ENCODE peak calls at places on chromosome 2, in four cellular contexts. One of them, this sample, is unnamed.

GRCh38 chr2:241224851-241225438 is 36.5 kb downstream of the ANO7 start:
- DNase-seq in IMR-90: no peak
- DNase-seq in GM12878: no peak
- DNase-seq in H1: no peak
- DNase-seq in this sample: no peak

GRCh38 chr2:160940699-160941098 is 219.5 kb upstream of the TANK start:
- DNase-seq in IMR-90: peak
- DNase-seq in H1: no peak
- DNase-seq in GM12878: peak
- DNase-seq in this sample: no peak

GRCh38 chr2:84424152-84424551 is 34.9 kb downstream of the SUCLG1 start:
- DNase-seq in GM12878: no peak
- DNase-seq in IMR-90: peak
- DNase-seq in H1: no peak
- DNase-seq in this sample: no peak

GRCh38 chr2:36489296-36489695 is 108.7 kb downstream of the FEZ2 start:
- DNase-seq in H1: no peak
- DNase-seq in IMR-90: peak
- DNase-seq in GM12878: no peak
- DNase-seq in this sample: no peak

GRCh38 chr2:96470636-96471035 is 34.5 kb downstream of the NEURL3 start:
- DNase-seq in GM12878: no peak
- DNase-seq in IMR-90: peak
- DNase-seq in H1: peak
- DNase-seq in this sample: peak

GRCh38 chr2:172172513-172173217 is 70.0 kb upstream of the DLX2 start:
- DNase-seq in H1: peak
- DNase-seq in IMR-90: peak
- DNase-seq in GM12878: no peak
- DNase-seq in this sample: peak

GRCh38 chr2:10787176-10787968 is 25.2 kb downstream of the PDIA6 start:
- DNase-seq in IMR-90: no peak
- DNase-seq in H1: peak
- DNase-seq in GM12878: no peak
- DNase-seq in this sample: peak

GRCh38 chr2:101152195-101153076 is 1.3 kb upstream of the TBC1D8 start:
- DNase-seq in H1: peak
- DNase-seq in GM12878: peak
- DNase-seq in IMR-90: peak
- DNase-seq in this sample: no peak

GRCh38 chr2:180607501-180608060 is 372.8 kb upstream of the UBE2E3 start:
- DNase-seq in IMR-90: no peak
- DNase-seq in H1: no peak
- DNase-seq in GM12878: no peak
- DNase-seq in this sample: no peak

GRCh38 chr2:9033385-9034175 is 30.1 kb upstream of the MBOAT2 start:
- DNase-seq in H1: peak
- DNase-seq in GM12878: no peak
- DNase-seq in IMR-90: no peak
- DNase-seq in this sample: peak

GRCh38 chr2:95017308-95017630 is 8.2 kb upstream of the MAL start:
- DNase-seq in H1: no peak
- DNase-seq in IMR-90: no peak
- DNase-seq in GM12878: no peak
- DNase-seq in this sample: no peak

GRCh38 chr2:8458461-8459459 is 223.1 kb upstream of the ID2 start:
- DNase-seq in H1: no peak
- DNase-seq in IMR-90: no peak
- DNase-seq in GM12878: no peak
- DNase-seq in this sample: no peak

GRCh38 chr2:33033524-33034150 is 86.9 kb downstream of the LTBP1 start:
- DNase-seq in H1: no peak
- DNase-seq in GM12878: no peak
- DNase-seq in IMR-90: peak
- DNase-seq in this sample: peak

GRCh38 chr2:25760319-25760718 is 86.9 kb upstream of the DTNB start:
- DNase-seq in GM12878: no peak
- DNase-seq in H1: no peak
- DNase-seq in IMR-90: no peak
- DNase-seq in this sample: no peak

GRCh38 chr2:145569108-145569507 is 1049.2 kb upstream of the ZEB2 start:
- DNase-seq in H1: no peak
- DNase-seq in GM12878: no peak
- DNase-seq in IMR-90: peak
- DNase-seq in this sample: peak

GRCh38 chr2:66869076-66869475 is 434.2 kb downstream of the MEIS1 start:
- DNase-seq in H1: no peak
- DNase-seq in IMR-90: peak
- DNase-seq in GM12878: no peak
- DNase-seq in this sample: no peak

GRCh38 chr2:175930504-175930903 is 71.6 kb downstream of the LNPK start:
- DNase-seq in GM12878: no peak
- DNase-seq in IMR-90: no peak
- DNase-seq in H1: no peak
- DNase-seq in this sample: no peak

GRCh38 chr2:24456610-24457556 is 34.2 kb upstream of the NCOA1 start:
- DNase-seq in H1: no peak
- DNase-seq in GM12878: no peak
- DNase-seq in IMR-90: peak
- DNase-seq in this sample: peak

GRCh38 chr2:125684932-125685331 is 971.0 kb upstream of the GYPC start:
- DNase-seq in H1: no peak
- DNase-seq in IMR-90: no peak
- DNase-seq in GM12878: no peak
- DNase-seq in this sample: no peak

GRCh38 chr2:206212673-206213513 is 53.2 kb downstream of the EEF1B2 start:
- DNase-seq in GM12878: no peak
- DNase-seq in IMR-90: peak
- DNase-seq in H1: no peak
- DNase-seq in this sample: no peak

GRCh38 chr2:48508461-48509124 is 21.4 kb upstream of the STON1 start:
- DNase-seq in GM12878: no peak
- DNase-seq in H1: no peak
- DNase-seq in IMR-90: peak
- DNase-seq in this sample: peak

GRCh38 chr2:223166215-223166493 is 114.2 kb downstream of the KCNE4 start:
- DNase-seq in GM12878: no peak
- DNase-seq in H1: no peak
- DNase-seq in IMR-90: no peak
- DNase-seq in this sample: no peak

GRCh38 chr2:82199493-82199852 is 1894.9 kb upstream of the LRRTM1 start:
- DNase-seq in H1: no peak
- DNase-seq in IMR-90: no peak
- DNase-seq in GM12878: no peak
- DNase-seq in this sample: no peak

GRCh38 chr2:164243315-164243714 is 378.0 kb downstream of the GRB14 start:
- DNase-seq in H1: no peak
- DNase-seq in GM12878: no peak
- DNase-seq in IMR-90: no peak
- DNase-seq in this sample: no peak

GRCh38 chr2:133972786-133973185 is 281.1 kb upstream of the MGAT5 start:
- DNase-seq in IMR-90: peak
- DNase-seq in GM12878: no peak
- DNase-seq in H1: no peak
- DNase-seq in this sample: no peak

GRCh38 chr2:47321411-47322031 is 81.4 kb upstream of the MSH2 start:
- DNase-seq in IMR-90: peak
- DNase-seq in H1: no peak
- DNase-seq in GM12878: no peak
- DNase-seq in this sample: no peak

GRCh38 chr2:229301229-229301628 is 30.1 kb upstream of the PID1 start:
- DNase-seq in GM12878: no peak
- DNase-seq in IMR-90: no peak
- DNase-seq in H1: no peak
- DNase-seq in this sample: no peak

GRCh38 chr2:123659120-123659519 is 366.0 kb upstream of the CNTNAP5 start:
- DNase-seq in H1: no peak
- DNase-seq in GM12878: no peak
- DNase-seq in IMR-90: no peak
- DNase-seq in this sample: no peak

GRCh38 chr2:80151651-80152050 is 152.9 kb downstream of the LRRTM1 start:
- DNase-seq in IMR-90: no peak
- DNase-seq in H1: no peak
- DNase-seq in GM12878: no peak
- DNase-seq in this sample: no peak

GRCh38 chr2:60558536-60558935 is 5.1 kb upstream of the BCL11A start:
- DNase-seq in H1: no peak
- DNase-seq in IMR-90: no peak
- DNase-seq in GM12878: no peak
- DNase-seq in this sample: no peak
- TF ChIP-seq CHD1 in H1: no peak
- TF ChIP-seq CHD1 in IMR-90: no peak
- TF ChIP-seq CHD1 in GM12878: no peak
- TF ChIP-seq CHD1 in this sample: no peak

GRCh38 chr2:224543939-224544338 is 41.2 kb downstream of the CUL3 start:
- DNase-seq in IMR-90: no peak
- DNase-seq in H1: no peak
- DNase-seq in GM12878: no peak
- DNase-seq in this sample: no peak

GRCh38 chr2:224532931-224533330 is 52.2 kb downstream of the CUL3 start:
- DNase-seq in GM12878: no peak
- DNase-seq in IMR-90: no peak
- DNase-seq in H1: no peak
- DNase-seq in this sample: no peak

DNA sequence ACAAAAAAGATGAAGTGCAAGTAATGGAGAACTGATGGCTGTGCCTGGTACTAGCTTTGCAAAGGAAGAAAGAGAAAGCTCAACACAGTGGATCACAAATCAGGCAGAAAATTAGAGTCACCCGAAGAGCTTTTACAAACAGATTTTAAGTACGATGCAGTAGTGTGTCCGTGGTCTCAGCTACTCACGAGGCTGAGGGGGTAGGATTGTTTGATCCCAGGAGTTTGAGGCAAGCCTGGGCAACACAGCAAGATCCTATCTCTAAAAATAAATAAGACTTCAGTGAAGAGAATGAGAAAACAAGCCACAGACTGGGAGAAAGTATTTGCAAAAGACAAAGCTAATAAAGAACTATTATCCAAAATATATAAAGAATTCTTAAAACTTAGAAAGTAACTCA is 46.4 kb downstream of the CUL3 start:
- DNase-seq in IMR-90: no peak
- DNase-seq in GM12878: no peak
- DNase-seq in H1: no peak
- DNase-seq in this sample: no peak
- TF ChIP-seq CHD1 in IMR-90: no peak
- TF ChIP-seq CHD1 in GM12878: no peak
- TF ChIP-seq CHD1 in H1: no peak
- TF ChIP-seq CHD1 in this sample: no peak

DNA sequence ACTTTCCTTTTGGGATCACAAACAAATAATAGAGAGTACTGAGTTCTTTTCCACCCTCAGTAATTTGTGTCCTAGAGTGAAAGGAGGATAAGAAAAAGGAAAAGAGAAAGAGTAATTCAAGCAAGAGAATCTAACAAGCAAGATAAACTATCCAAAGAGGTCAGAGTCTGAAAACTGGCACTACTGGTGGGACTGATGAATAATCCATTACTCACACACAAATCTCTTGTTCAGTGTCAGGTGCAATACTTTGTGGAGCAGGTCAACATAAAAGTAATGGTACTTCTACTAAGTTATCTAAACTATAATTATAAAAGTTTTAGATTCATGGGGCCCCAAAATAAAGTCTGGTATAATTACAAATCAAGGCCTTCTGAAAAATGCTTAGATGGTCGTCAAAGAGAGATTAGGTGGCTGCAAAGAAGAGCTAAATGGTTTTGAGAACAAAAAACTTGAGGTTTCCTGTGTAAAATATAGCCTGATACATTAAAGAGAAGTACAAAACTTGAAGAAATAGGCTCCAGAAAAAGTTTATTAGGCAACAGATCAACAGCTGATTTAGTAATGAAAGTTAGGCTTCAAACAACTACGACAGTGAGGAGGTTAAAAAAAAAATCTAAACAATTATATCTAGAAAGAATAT is 109.5 kb downstream of the BAZ2B start:
- DNase-seq in H1: no peak
- DNase-seq in IMR-90: peak
- DNase-seq in GM12878: no peak
- DNase-seq in this sample: no peak
- TF ChIP-seq CHD1 in H1: no peak
- TF ChIP-seq CHD1 in IMR-90: no peak
- TF ChIP-seq CHD1 in GM12878: no peak
- TF ChIP-seq CHD1 in this sample: no peak

DNA sequence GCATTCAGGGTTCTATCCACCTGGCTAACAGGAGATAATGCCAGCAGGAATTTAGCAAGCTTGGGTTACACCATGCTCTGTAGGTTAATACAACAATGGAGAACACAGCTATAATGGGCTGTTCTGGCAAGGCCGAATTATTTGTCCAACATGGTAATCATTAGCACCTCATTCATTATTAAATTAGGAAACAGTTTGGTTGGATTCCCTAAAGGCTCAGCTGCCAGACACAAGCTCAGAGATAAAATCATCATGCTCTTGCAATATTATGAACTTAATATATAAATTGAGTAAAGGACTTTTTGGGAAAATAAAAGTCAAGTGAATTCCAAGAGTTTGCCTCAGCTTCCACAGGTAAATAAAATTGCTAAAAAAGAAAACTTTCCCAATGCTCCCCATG is 166.4 kb downstream of the ANKRD44 start:
- DNase-seq in H1: no peak
- DNase-seq in GM12878: no peak
- DNase-seq in IMR-90: no peak
- DNase-seq in this sample: no peak
- TF ChIP-seq CHD1 in H1: no peak
- TF ChIP-seq CHD1 in GM12878: no peak
- TF ChIP-seq CHD1 in IMR-90: no peak
- TF ChIP-seq CHD1 in this sample: no peak

GRCh38 chr2:37634914-37635358 is 36.5 kb downstream of the CDC42EP3 start:
- DNase-seq in H1: no peak
- DNase-seq in GM12878: no peak
- DNase-seq in IMR-90: no peak
- DNase-seq in this sample: no peak
- TF ChIP-seq CHD1 in H1: no peak
- TF ChIP-seq CHD1 in GM12878: no peak
- TF ChIP-seq CHD1 in IMR-90: no peak
- TF ChIP-seq CHD1 in this sample: no peak

DNA sequence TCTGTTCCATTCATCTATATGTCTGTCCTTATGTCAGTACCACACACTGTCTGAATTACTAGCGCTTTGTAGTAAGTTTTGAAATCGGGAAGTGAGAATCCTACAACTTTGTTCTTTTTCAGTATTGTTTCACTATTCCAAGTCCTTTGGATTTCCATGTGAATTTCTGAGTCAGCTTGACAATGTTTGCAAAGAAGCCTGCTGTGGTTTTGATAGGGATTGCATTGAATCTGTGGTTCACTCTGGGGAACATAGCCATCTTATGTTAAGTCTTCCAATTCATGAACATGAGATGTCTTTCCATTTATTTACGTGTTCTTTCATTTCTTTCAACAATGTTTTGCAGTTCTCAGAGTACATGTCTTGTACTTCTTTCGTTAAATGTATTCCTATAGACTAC is 15.0 kb downstream of the SLC3A1 start:
- DNase-seq in H1: no peak
- DNase-seq in GM12878: no peak
- DNase-seq in IMR-90: peak
- DNase-seq in this sample: no peak
- TF ChIP-seq CHD1 in H1: no peak
- TF ChIP-seq CHD1 in GM12878: no peak
- TF ChIP-seq CHD1 in IMR-90: no peak
- TF ChIP-seq CHD1 in this sample: no peak

GRCh38 chr2:121489284-121489683 is 41.4 kb upstream of the RNU4ATAC start:
- DNase-seq in H1: no peak
- DNase-seq in GM12878: peak
- DNase-seq in IMR-90: peak
- DNase-seq in this sample: no peak
- TF ChIP-seq CHD1 in H1: no peak
- TF ChIP-seq CHD1 in GM12878: no peak
- TF ChIP-seq CHD1 in IMR-90: no peak
- TF ChIP-seq CHD1 in this sample: no peak